ENCODE peak calls at places on chromosomes 2 and 18, in nine cellular contexts. M is globus pallidus; F is mucosa of descending colon; V is stimulated activated CD8-positive, alpha-beta memory T cell treated with anti-CD3 and anti-CD28 coated beads, Interleukin-7, amount 100 ng/mL, for 1 hour; B is ACHN; S is Right ventricle myocardium superior; P is fibroblast of lung; Q is NCI-H748 treated with DMSO at 0.1 percent for 48 hours; Z is CD8-positive, alpha-beta T cell. D is an unnamed sample.
A peak's percentile ranks its signal among the peaks of the same experiment; 100 is the strongest.

GRCh38 chr2:105718846-105719432 is 25.8 kb upstream of the NCK2 start:
- DNase-seq in M (peak; percentile 27), F (no peak), V (no peak), B (no peak), S (no peak), P (no peak), Q (no peak), Z (no peak), D (no peak)

GRCh38 chr2:27216416-27217137 is 592 bp upstream of the CAD start:
- DNase-seq in M (no peak), F (peak; percentile 27), V (no peak), B (no peak), S (no peak), P (no peak), Q (no peak), Z (no peak), D (no peak)

GRCh38 chr2:96113367-96113677 is 3.0 kb downstream of the ADRA2B start:
- DNase-seq in M (no peak), F (peak; percentile 35), V (no peak), B (no peak), S (peak; percentile 11), P (no peak), Q (no peak), Z (no peak), D (no peak)

GRCh38 chr18:39647627-39648502 is 2082.3 kb upstream of the CELF4 start:
- DNase-seq in M (no peak), F (no peak), V (no peak), B (no peak), S (no peak), P (peak; percentile 95), Q (peak; percentile 67), Z (no peak), D (peak; percentile 34)

GRCh38 chr18:5417342-5417741 is 121.8 kb upstream of the ZBTB14 start:
- DNase-seq in M (peak; percentile 84), F (no peak), V (no peak), B (no peak), S (no peak), P (peak; percentile 53), Q (no peak), Z (no peak), D (no peak)

GRCh38 chr2:160491922-160492371 is 1.7 kb downstream of the RBMS1 start:
- DNase-seq in M (no peak), F (no peak), V (no peak), B (peak; percentile 68), S (no peak), P (peak; percentile 81), Q (peak; percentile 34), Z (no peak), D (peak; percentile 59)

GRCh38 chr2:82790277-82791021 is 1668.6 kb downstream of the SUCLG1 start:
- DNase-seq in M (no peak), F (peak; percentile 11), V (no peak), B (peak; percentile 89), S (no peak), P (peak; percentile 91), Q (no peak), Z (no peak), D (peak; percentile 30)

GRCh38 chr2:46845542-46846453 is 69.8 kb downstream of the MCFD2 start:
- DNase-seq in M (no peak), F (no peak), V (no peak), B (no peak), S (no peak), P (no peak), Q (no peak), Z (no peak), D (no peak)

GRCh38 chr18:45349447-45349846 is 265.8 kb upstream of the SLC14A2 start:
- DNase-seq in M (no peak), F (no peak), V (no peak), B (no peak), S (no peak), P (no peak), Q (no peak), Z (no peak), D (no peak)

GRCh38 chr2:44682459-44682858 is 259.0 kb upstream of the SIX3 start:
- DNase-seq in M (no peak), F (no peak), V (no peak), B (no peak), S (no peak), P (no peak), Q (no peak), Z (no peak), D (no peak)

GRCh38 chr2:52918551-52918950 is 849.1 kb upstream of the CHAC2 start:
- DNase-seq in M (no peak), F (no peak), V (no peak), B (no peak), S (no peak), P (peak; percentile 82), Q (no peak), Z (no peak), D (no peak)

GRCh38 chr2:221500501-221501209 is 71.4 kb downstream of the EPHA4 start:
- DNase-seq in M (no peak), F (no peak), V (no peak), B (peak; percentile 17), S (no peak), P (no peak), Q (no peak), Z (no peak), D (no peak)

GRCh38 chr2:238956676-238957075 is 108.8 kb downstream of the TWIST2 start:
- DNase-seq in M (no peak), F (no peak), V (no peak), B (no peak), S (no peak), P (no peak), Q (no peak), Z (no peak), D (no peak)

GRCh38 chr2:42266236-42266635 is 94.8 kb downstream of the COX7A2L start:
- DNase-seq in M (no peak), F (no peak), V (no peak), B (no peak), S (no peak), P (no peak), Q (no peak), Z (no peak), D (no peak)